ENCODE peak calls at places on chromosomes 5 and 9, in five cellular contexts. One of them, this sample, is unnamed.

GRCh38 chr5:763397-763796 is 21.1 kb downstream of the ZDHHC11B start:
- DNase-seq in stomach: no peak
- DNase-seq in lower lobe of right lung: no peak
- DNase-seq in mucosa of descending colon: no peak
- DNase-seq in cardiac muscle cell: no peak
- DNase-seq in this sample: no peak

GRCh38 chr5:126937796-126938195 is 92.6 kb downstream of the MARCHF3 start:
- DNase-seq in cardiac muscle cell: no peak
- DNase-seq in lower lobe of right lung: no peak
- DNase-seq in mucosa of descending colon: no peak
- DNase-seq in stomach: no peak
- DNase-seq in this sample: no peak

GRCh38 chr5:116365006-116365496 is 209.6 kb downstream of the SEMA6A start:
- DNase-seq in lower lobe of right lung: no peak
- DNase-seq in stomach: no peak
- DNase-seq in mucosa of descending colon: no peak
- DNase-seq in cardiac muscle cell: no peak
- DNase-seq in this sample: no peak

GRCh38 chr5:95664204-95664786 is 17.7 kb downstream of the RFESD start:
- DNase-seq in mucosa of descending colon: no peak
- DNase-seq in lower lobe of right lung: no peak
- DNase-seq in cardiac muscle cell: peak; percentile 50
- DNase-seq in stomach: no peak
- DNase-seq in this sample: no peak

GRCh38 chr9:72930828-72931227 is 22.0 kb downstream of the ALDH1A1 start:
- DNase-seq in stomach: no peak
- DNase-seq in cardiac muscle cell: no peak
- DNase-seq in mucosa of descending colon: no peak
- DNase-seq in lower lobe of right lung: no peak
- DNase-seq in this sample: no peak

GRCh38 chr9:89853931-89854330 is 249.1 kb downstream of the GADD45G start:
- DNase-seq in cardiac muscle cell: no peak
- DNase-seq in lower lobe of right lung: no peak
- DNase-seq in mucosa of descending colon: no peak
- DNase-seq in stomach: no peak
- DNase-seq in this sample: no peak

GRCh38 chr9:125803526-125803925 is 56.4 kb downstream of the PBX3 start:
- DNase-seq in cardiac muscle cell: no peak
- DNase-seq in stomach: no peak
- DNase-seq in mucosa of descending colon: no peak
- DNase-seq in lower lobe of right lung: no peak
- DNase-seq in this sample: no peak

GRCh38 chr9:96875460-96876142 is 21.3 kb upstream of the ZNF782 start:
- DNase-seq in cardiac muscle cell: peak; percentile 98
- DNase-seq in lower lobe of right lung: peak; percentile 69
- DNase-seq in mucosa of descending colon: peak; percentile 76
- DNase-seq in stomach: peak; percentile 70
- DNase-seq in this sample: no peak

GRCh38 chr9:92590386-92590785 is 54.6 kb upstream of the ECM2 start:
- DNase-seq in stomach: no peak
- DNase-seq in cardiac muscle cell: no peak
- DNase-seq in lower lobe of right lung: no peak
- DNase-seq in mucosa of descending colon: no peak
- DNase-seq in this sample: no peak

GRCh38 chr5:134140530-134141201 is 26.2 kb downstream of the TCF7 start:
- DNase-seq in stomach: peak; percentile 78
- DNase-seq in lower lobe of right lung: peak; percentile 68
- DNase-seq in mucosa of descending colon: peak; percentile 80
- DNase-seq in cardiac muscle cell: peak; percentile 77
- DNase-seq in this sample: peak; percentile 4

GRCh38 chr9:113734826-113735225 is 141.3 kb upstream of the ZNF618 start:
- DNase-seq in mucosa of descending colon: no peak
- DNase-seq in cardiac muscle cell: no peak
- DNase-seq in stomach: no peak
- DNase-seq in lower lobe of right lung: no peak
- DNase-seq in this sample: no peak

GRCh38 chr9:86598411-86599239 is 244.4 kb upstream of the TUT7 start:
- DNase-seq in mucosa of descending colon: no peak
- DNase-seq in stomach: no peak
- DNase-seq in cardiac muscle cell: no peak
- DNase-seq in lower lobe of right lung: no peak
- DNase-seq in this sample: no peak

GRCh38 chr5:126122942-126123341 is 300.3 kb upstream of the GRAMD2B start:
- DNase-seq in cardiac muscle cell: peak; percentile 22
- DNase-seq in stomach: no peak
- DNase-seq in mucosa of descending colon: no peak
- DNase-seq in lower lobe of right lung: no peak
- DNase-seq in this sample: no peak

GRCh38 chr5:139772927-139773690 is 22.5 kb upstream of the PSD2 start:
- DNase-seq in lower lobe of right lung: no peak
- DNase-seq in stomach: no peak
- DNase-seq in mucosa of descending colon: no peak
- DNase-seq in cardiac muscle cell: no peak
- DNase-seq in this sample: no peak

GRCh38 chr5:139775872-139776271 is 19.7 kb upstream of the PSD2 start:
- DNase-seq in lower lobe of right lung: no peak
- DNase-seq in stomach: no peak
- DNase-seq in cardiac muscle cell: no peak
- DNase-seq in mucosa of descending colon: no peak
- DNase-seq in this sample: no peak

GRCh38 chr5:139774980-139775654 is 20.5 kb upstream of the PSD2 start:
- DNase-seq in stomach: peak; percentile 77
- DNase-seq in cardiac muscle cell: peak; percentile 82
- DNase-seq in mucosa of descending colon: peak; percentile 81
- DNase-seq in lower lobe of right lung: peak; percentile 86
- DNase-seq in this sample: no peak

GRCh38 chr5:139772392-139772791 is 23.2 kb upstream of the PSD2 start:
- DNase-seq in mucosa of descending colon: no peak
- DNase-seq in cardiac muscle cell: no peak
- DNase-seq in stomach: no peak
- DNase-seq in lower lobe of right lung: no peak
- DNase-seq in this sample: no peak

GRCh38 chr5:139776856-139777255 is 18.8 kb upstream of the PSD2 start:
- DNase-seq in lower lobe of right lung: no peak
- DNase-seq in stomach: no peak
- DNase-seq in mucosa of descending colon: no peak
- DNase-seq in cardiac muscle cell: no peak
- DNase-seq in this sample: no peak
- H3K4me3 ChIP-seq in lower lobe of right lung: no peak overlapping the region
- H3K4me3 ChIP-seq in stomach: no peak overlapping the region
- H3K4me3 ChIP-seq in mucosa of descending colon: no peak overlapping the region
- H3K4me3 ChIP-seq in cardiac muscle cell: no peak overlapping the region
- H3K4me3 ChIP-seq in this sample: no peak overlapping the region

GRCh38 chr5:74682636-74683035 is 2.4 kb upstream of the HEXB start:
- DNase-seq in mucosa of descending colon: no peak
- DNase-seq in stomach: no peak
- DNase-seq in lower lobe of right lung: no peak
- DNase-seq in cardiac muscle cell: no peak
- DNase-seq in this sample: no peak

GRCh38 chr5:74679968-74680367 is 5.1 kb upstream of the HEXB start:
- DNase-seq in lower lobe of right lung: no peak
- DNase-seq in stomach: no peak
- DNase-seq in mucosa of descending colon: no peak
- DNase-seq in cardiac muscle cell: no peak
- DNase-seq in this sample: no peak

GRCh38 chr5:74686962-74687751 is 2.1 kb downstream of the HEXB start:
- DNase-seq in stomach: no peak
- DNase-seq in lower lobe of right lung: no peak
- DNase-seq in cardiac muscle cell: no peak
- DNase-seq in mucosa of descending colon: no peak
- DNase-seq in this sample: no peak

GRCh38 chr5:74685979-74686631 is 1.1 kb downstream of the HEXB start:
- DNase-seq in lower lobe of right lung: no peak
- DNase-seq in mucosa of descending colon: peak; percentile 28
- DNase-seq in cardiac muscle cell: no peak
- DNase-seq in stomach: no peak
- DNase-seq in this sample: no peak

DNA sequence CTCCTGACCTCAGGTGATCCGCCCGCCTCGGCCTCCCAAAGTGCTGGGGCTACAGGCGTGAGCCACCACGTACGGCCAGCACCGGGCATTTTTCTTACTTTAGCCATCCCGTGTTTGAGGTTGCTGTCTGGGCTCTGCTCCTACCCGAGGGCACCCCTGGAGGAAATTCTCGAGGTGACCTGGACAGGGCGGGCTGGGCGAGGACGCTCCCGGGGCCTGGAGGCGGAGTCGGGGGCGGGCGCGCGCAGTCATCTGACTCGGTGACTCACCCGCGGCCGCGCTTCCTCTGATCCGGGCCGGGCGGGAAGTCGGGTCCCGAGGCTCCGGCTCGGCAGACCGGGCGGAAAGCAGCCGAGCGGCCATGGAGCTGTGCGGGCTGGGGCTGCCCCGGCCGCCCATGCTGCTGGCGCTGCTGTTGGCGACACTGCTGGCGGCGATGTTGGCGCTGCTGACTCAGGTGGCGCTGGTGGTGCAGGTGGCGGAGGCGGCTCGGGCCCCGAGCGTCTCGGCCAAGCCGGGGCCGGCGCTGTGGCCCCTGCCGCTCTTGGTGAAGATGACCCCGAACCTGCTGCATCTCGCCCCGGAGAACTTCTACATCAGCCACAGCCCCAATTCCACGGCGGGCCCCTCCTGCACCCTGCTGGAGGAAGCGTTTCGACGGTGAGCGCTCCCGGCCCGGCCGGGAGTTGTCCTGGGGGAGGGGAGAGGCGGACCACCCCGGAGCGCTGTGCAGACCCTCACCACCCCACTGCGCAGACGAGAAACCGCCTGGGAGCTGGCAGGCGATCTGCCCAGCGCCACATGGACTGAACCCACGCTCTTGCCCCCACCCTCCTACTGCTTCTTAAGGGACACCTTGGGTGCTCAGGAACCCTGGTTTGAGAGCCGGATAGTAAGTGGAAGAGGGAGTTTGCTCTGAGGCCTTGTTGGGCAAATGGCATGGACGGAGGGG is at the start of gene HEXB:
- DNase-seq in mucosa of descending colon: peak; percentile 96
- DNase-seq in stomach: peak; percentile 94
- DNase-seq in lower lobe of right lung: peak; percentile 96
- DNase-seq in cardiac muscle cell: peak; percentile 80
- DNase-seq in this sample: no peak
- TF ChIP-seq CTCF in mucosa of descending colon: no peak
- TF ChIP-seq CTCF in stomach: no peak
- TF ChIP-seq CTCF in lower lobe of right lung: peak; percentile 8
- TF ChIP-seq CTCF in cardiac muscle cell: no peak
- TF ChIP-seq CTCF in this sample: peak; percentile 5

GRCh38 chr9:120921751-120922181 is 4.8 kb downstream of the TRAF1 start:
- DNase-seq in stomach: no peak
- DNase-seq in lower lobe of right lung: no peak
- DNase-seq in cardiac muscle cell: no peak
- DNase-seq in mucosa of descending colon: no peak
- DNase-seq in this sample: no peak
- H3K4me3 ChIP-seq in stomach: no peak overlapping the region
- H3K4me3 ChIP-seq in lower lobe of right lung: no peak overlapping the region
- H3K4me3 ChIP-seq in cardiac muscle cell: no peak overlapping the region
- H3K4me3 ChIP-seq in mucosa of descending colon: no peak overlapping the region
- H3K4me3 ChIP-seq in this sample: no peak overlapping the region

GRCh38 chr9:98364042-98364441 is 108.6 kb upstream of the TBC1D2 start:
- DNase-seq in stomach: no peak
- DNase-seq in mucosa of descending colon: no peak
- DNase-seq in cardiac muscle cell: no peak
- DNase-seq in lower lobe of right lung: no peak
- DNase-seq in this sample: no peak
- TF ChIP-seq CTCF in stomach: no peak
- TF ChIP-seq CTCF in mucosa of descending colon: no peak
- TF ChIP-seq CTCF in cardiac muscle cell: no peak
- TF ChIP-seq CTCF in lower lobe of right lung: no peak
- TF ChIP-seq CTCF in this sample: no peak

GRCh38 chr9:5354184-5354583 is 14.5 kb upstream of the RLN1 start:
- DNase-seq in mucosa of descending colon: no peak
- DNase-seq in stomach: no peak
- DNase-seq in cardiac muscle cell: no peak
- DNase-seq in lower lobe of right lung: no peak
- DNase-seq in this sample: no peak
- H3K4me3 ChIP-seq in mucosa of descending colon: no peak overlapping the region
- H3K4me3 ChIP-seq in stomach: no peak overlapping the region
- H3K4me3 ChIP-seq in cardiac muscle cell: no peak overlapping the region
- H3K4me3 ChIP-seq in lower lobe of right lung: no peak overlapping the region
- H3K4me3 ChIP-seq in this sample: no peak overlapping the region

DNA sequence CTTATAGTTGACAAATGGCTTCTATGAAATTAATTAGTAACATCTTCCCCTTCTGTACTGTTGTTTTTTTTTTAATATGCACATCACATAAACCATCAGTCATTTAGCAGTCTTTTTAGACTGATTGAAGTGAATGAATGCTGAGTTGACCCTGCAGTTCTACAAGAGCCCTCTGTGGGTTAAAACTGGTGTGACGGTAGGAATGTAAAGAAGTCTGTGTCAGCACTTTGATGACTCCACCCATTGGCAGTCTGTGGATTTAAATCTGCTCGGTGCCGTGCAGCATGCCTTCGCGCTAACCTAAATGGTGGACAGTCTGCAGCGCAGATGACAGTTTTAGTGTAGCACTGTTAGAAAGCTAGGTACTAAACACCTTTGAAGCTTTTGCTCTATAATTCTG is 3.1 kb downstream of the GTF3C4 start:
- DNase-seq in lower lobe of right lung: no peak
- DNase-seq in cardiac muscle cell: peak; percentile 8
- DNase-seq in stomach: no peak
- DNase-seq in mucosa of descending colon: no peak
- DNase-seq in this sample: no peak
- TF ChIP-seq CTCF in lower lobe of right lung: no peak
- TF ChIP-seq CTCF in cardiac muscle cell: peak; percentile 17
- TF ChIP-seq CTCF in stomach: peak; percentile 19
- TF ChIP-seq CTCF in mucosa of descending colon: no peak
- TF ChIP-seq CTCF in this sample: peak; percentile 46